ENCODE peak calls at places on chromosomes 13 and 19, in four cellular contexts. C is AG04450, B is fibroblast of mammary gland, F is hepatocyte. N is an unnamed sample.

GRCh38 chr19:6239871-6240676 is 39.7 kb downstream of the MLLT1 start:
- DNase-seq in C (no peak), B (no peak), F (no peak), N (no peak)

GRCh38 chr13:41973247-41973741 is 12.4 kb upstream of the VWA8 start:
- DNase-seq in C (no peak), B (no peak), F (no peak), N (no peak)

GRCh38 chr13:31413531-31413930 is 213.8 kb downstream of the B3GLCT start:
- DNase-seq in F (no peak), C (no peak), B (no peak), N (no peak)

GRCh38 chr19:19327672-19328071 is 7.0 kb downstream of the MAU2 start:
- DNase-seq in C (no peak), F (no peak), B (no peak), N (no peak)

GRCh38 chr19:40229484-40229883 is 3.0 kb upstream of the CCNP start:
- DNase-seq in B (peak), F (no peak), C (no peak), N (no peak)

GRCh38 chr19:21094347-21095025 is 12.5 kb downstream of the ZNF714 start:
- DNase-seq in B (no peak), F (no peak), C (no peak), N (no peak)

GRCh38 chr19:10554760-10555612 is 10.8 kb downstream of the KRI1 start:
- DNase-seq in B (no peak), C (no peak), F (no peak), N (no peak)

GRCh38 chr13:110860986-110861385 is 53.9 kb downstream of the ANKRD10 start:
- DNase-seq in B (no peak), C (no peak), F (no peak), N (no peak)

GRCh38 chr19:50659318-50660082 is 10.3 kb downstream of the C19orf81 start:
- DNase-seq in C (no peak), B (no peak), F (no peak), N (no peak)

GRCh38 chr13:77898097-77898496 is 20.5 kb downstream of the EDNRB start:
- DNase-seq in C (no peak), B (peak), F (no peak), N (peak)

GRCh38 chr19:15293751-15294505 is 38.4 kb downstream of the BRD4 start:
- DNase-seq in C (peak), B (peak), F (no peak), N (no peak)

GRCh38 chr13:97058896-97059295 is 64.6 kb upstream of the OXGR1 start:
- DNase-seq in F (no peak), C (no peak), B (peak), N (no peak)

GRCh38 chr19:13022111-13022858 is 27.0 kb downstream of the NFIX start:
- DNase-seq in B (peak), C (peak), F (no peak), N (no peak)

GRCh38 chr13:52399708-52400107 is 6.3 kb downstream of the THSD1 start:
- DNase-seq in C (no peak), B (peak), F (no peak), N (peak)

GRCh38 chr19:35143231-35143715 is at the start of gene FXYD7:
- DNase-seq in F (no peak), B (no peak), C (no peak), N (no peak)

GRCh38 chr19:52200044-52200443 is 10.2 kb downstream of the PPP2R1A start:
- DNase-seq in F (no peak), C (peak), B (peak), N (peak)

GRCh38 chr13:114063545-114064515 is 68.6 kb downstream of the RASA3 start:
- DNase-seq in C (no peak), B (peak), F (no peak), N (no peak)

GRCh38 chr13:70080030-70080429 is 27.6 kb upstream of the ATXN8OS start:
- DNase-seq in F (no peak), C (no peak), B (no peak), N (no peak)

GRCh38 chr13:51684076-51684475 is 99.8 kb downstream of the WDFY2 start:
- DNase-seq in B (peak), F (no peak), C (no peak), N (peak)

GRCh38 chr19:33032218-33032781 is 32.4 kb downstream of the RHPN2 start:
- DNase-seq in F (peak), B (no peak), C (no peak), N (no peak)

GRCh38 chr13:98098511-98098910 is 44.4 kb upstream of the FARP1 start:
- DNase-seq in C (peak), F (no peak), B (peak), N (no peak)

GRCh38 chr13:49292742-49293498 is 45.2 kb downstream of the CDADC1 start:
- DNase-seq in B (peak), F (peak), C (peak), N (peak)

GRCh38 chr19:41089955-41090354 is 1.7 kb downstream of the CYP2A13 start:
- DNase-seq in B (no peak), F (no peak), C (no peak), N (no peak)

GRCh38 chr19:32233091-32233490 is 112.3 kb upstream of the ZNF507 start:
- DNase-seq in B (no peak), C (no peak), F (no peak), N (no peak)

GRCh38 chr19:55619264-55619663 is 5.1 kb downstream of the ZNF784 start:
- DNase-seq in C (no peak), F (no peak), B (no peak), N (no peak)

GRCh38 chr19:46159418-46159817 is 11.4 kb downstream of the IGFL2 start:
- DNase-seq in B (no peak), F (no peak), C (no peak), N (no peak)

GRCh38 chr13:112063309-112063626 is 3.7 kb upstream of the SOX1 start:
- DNase-seq in C (no peak), F (no peak), B (no peak), N (no peak)

GRCh38 chr19:15544283-15544682 is 36.0 kb downstream of the CYP4F22 start:
- DNase-seq in B (no peak), F (no peak), C (no peak), N (no peak)

GRCh38 chr19:41774515-41774980 is 19.2 kb downstream of the CEACAM6 start:
- DNase-seq in F (peak), B (no peak), C (no peak), N (no peak)

GRCh38 chr19:46784262-46785053 is 3.9 kb downstream of the SLC1A5 start:
- DNase-seq in F (peak), C (peak), B (peak), N (peak)

GRCh38 chr19:53917356-53917755 is 8.3 kb downstream of the CACNG7 start:
- DNase-seq in F (no peak), C (no peak), B (no peak), N (no peak)

GRCh38 chr19:5828661-5829566 is 10.6 kb downstream of the FUT6 start:
- DNase-seq in F (peak), C (no peak), B (no peak), N (peak)

GRCh38 chr13:30145709-30146367 is 161.5 kb downstream of the KATNAL1 start:
- DNase-seq in C (no peak), B (no peak), F (no peak), N (no peak)

GRCh38 chr13:113412440-113412839 is 40.8 kb downstream of the ADPRHL1 start:
- DNase-seq in F (no peak), B (no peak), C (no peak), N (no peak)

GRCh38 chr13:70107125-70107497 is 515 bp upstream of the ATXN8OS start:
- DNase-seq in C (no peak), B (no peak), F (no peak), N (no peak)

GRCh38 chr13:39581177-39581576 is 21.8 kb downstream of the LHFPL6 start:
- DNase-seq in B (no peak), F (no peak), C (no peak), N (no peak)

GRCh38 chr19:4613258-4613751 is 26.0 kb upstream of the TNFAIP8L1 start:
- DNase-seq in C (no peak), B (no peak), F (no peak), N (no peak)

GRCh38 chr13:21243045-21243842 is 66.8 kb downstream of the MRPL57 start:
- DNase-seq in F (no peak), C (no peak), B (no peak), N (no peak)

GRCh38 chr13:21242236-21242635 is 65.8 kb downstream of the MRPL57 start:
- DNase-seq in B (no peak), C (no peak), F (no peak), N (no peak)

GRCh38 chr13:21238267-21238666 is 61.8 kb downstream of the MRPL57 start:
- DNase-seq in F (no peak), C (no peak), B (no peak), N (no peak)

GRCh38 chr13:21240586-21240985 is 64.1 kb downstream of the MRPL57 start:
- DNase-seq in F (no peak), B (peak), C (no peak), N (no peak)

DNA sequence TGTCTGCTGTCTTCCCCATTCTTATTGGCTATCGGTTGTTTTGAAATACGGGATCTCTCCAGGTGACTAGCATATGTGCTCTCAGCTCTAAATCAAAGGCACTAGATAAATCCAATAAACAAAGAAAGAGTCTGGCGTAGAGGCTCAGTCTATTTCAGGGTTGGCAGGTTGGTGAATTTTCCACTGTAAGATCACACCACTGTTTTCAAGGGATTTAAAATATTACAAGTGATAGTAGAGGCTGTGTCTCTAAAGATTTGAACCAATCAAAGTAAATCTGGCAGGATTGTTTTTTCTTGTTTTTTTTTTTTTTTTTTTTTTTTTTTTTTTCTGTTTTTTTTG is 67.4 kb downstream of the MRPL57 start:
- DNase-seq in B (no peak), C (no peak), F (no peak), N (no peak)
- TF ChIP-seq CTCF in B (no peak), C (no peak), F (no peak), N (no peak)

DNA sequence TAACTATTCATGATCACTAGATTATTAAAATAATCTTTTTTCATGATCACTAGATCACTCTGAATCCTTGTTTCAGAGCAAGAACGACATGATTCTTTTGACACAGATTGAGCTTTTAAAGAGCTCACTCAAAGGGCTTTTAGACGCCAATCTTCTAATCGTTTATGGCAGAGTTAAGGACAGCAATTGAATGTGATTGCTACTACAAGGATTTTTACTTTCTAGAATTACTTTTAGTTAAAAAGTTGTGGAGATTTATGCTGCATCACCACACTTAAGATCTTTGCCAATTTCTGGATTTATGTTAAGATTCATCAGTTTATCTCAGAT is 1.3 kb downstream of the EXOSC8 start:
- DNase-seq in F (no peak), C (no peak), B (no peak), N (no peak)
- H3K4me3 ChIP-seq in F (peak), C (peak), B (peak), N (peak)

DNA sequence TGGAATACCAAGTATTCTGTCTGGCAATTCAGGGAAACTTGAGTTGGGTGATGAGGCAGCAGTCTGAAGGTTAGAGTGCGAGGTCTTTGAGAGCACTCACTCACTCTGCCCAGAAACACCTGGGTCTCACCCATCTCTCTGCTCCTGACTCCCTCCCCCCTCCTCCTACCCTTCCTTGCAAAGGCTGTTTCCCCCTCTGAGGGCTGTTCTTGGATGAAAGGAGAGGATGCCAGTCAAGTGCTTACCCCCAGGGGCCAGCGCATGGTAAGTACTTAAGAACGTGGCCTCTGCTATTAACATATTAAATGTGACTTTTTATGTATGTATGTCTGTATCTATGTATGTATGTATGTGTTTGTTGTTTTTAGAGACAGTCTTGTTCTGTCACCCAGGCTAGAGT is 22.5 kb downstream of the SIPA1L3 start:
- DNase-seq in F (no peak), C (no peak), B (no peak), N (no peak)
- TF ChIP-seq CTCF in F (no peak), C (no peak), B (no peak), N (no peak)

DNA sequence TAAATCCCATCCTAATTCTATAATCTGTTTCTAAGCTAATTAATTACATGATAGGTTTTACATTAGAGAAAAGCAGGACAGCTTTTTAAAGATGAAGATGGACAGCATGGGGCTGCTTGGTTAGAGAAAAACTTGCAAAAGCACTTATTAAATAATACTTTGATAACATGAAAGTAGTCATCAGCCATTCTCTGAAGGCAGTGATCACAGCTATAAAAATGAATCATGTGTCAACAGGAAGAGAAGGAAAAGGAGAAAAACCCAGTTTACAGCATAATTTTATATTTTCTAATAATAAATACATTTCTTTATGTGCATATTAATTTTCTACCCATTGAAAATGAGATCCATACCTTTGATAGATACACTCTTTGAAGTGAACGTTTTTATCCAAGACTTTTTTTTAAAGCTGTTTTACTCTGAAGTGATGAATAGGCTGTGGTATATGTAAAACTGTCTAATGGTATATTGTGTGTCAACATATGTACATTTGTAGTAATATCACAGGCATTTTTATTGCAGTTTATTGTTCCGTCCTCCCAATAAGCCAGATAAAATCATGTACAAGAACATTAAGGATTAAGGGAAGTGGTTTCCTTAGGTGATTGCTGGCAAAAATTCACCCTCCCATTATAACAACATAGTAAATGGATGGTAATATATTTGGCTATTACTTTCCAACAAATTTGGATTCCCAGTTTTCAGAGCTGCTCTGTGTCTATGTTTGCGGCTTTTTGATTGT is 1.4 kb upstream of the KLF5 start:
- DNase-seq in C (no peak), B (no peak), F (no peak), N (no peak)
- H3K4me3 ChIP-seq in C (no peak), B (no peak), F (peak), N (no peak)

GRCh38 chr19:43562698-43563241 is 12.6 kb downstream of the XRCC1 start:
- DNase-seq in C (peak), B (peak), F (no peak), N (peak)

GRCh38 chr19:43563816-43564215 is 11.5 kb downstream of the XRCC1 start:
- DNase-seq in B (no peak), F (no peak), C (no peak), N (no peak)

GRCh38 chr19:43561144-43561970 is 14.0 kb downstream of the XRCC1 start:
- DNase-seq in F (no peak), C (no peak), B (no peak), N (no peak)

GRCh38 chr19:43562211-43562697 is 13.1 kb downstream of the XRCC1 start:
- DNase-seq in B (no peak), C (no peak), F (no peak), N (no peak)

DNA sequence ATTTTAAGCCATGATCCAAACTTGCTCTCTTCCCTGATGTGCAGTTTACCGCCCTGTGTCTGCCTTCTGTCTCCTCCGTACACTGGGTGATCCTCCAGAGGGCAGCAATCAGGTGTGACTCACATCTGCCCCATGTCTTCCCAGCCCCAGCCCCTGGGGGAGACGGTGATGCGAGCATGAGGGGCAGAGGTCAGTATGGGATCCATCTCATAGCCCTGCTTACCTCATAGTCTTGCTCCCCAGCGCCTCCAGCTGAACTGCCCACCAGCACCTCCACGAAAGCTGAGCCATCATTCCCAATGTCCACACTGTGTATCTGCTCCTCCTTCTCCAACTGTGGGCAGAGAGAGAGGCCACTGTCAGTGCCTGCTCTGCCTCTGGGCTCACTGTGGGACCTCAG is 14.6 kb downstream of the XRCC1 start:
- DNase-seq in C (no peak), B (peak), F (no peak), N (no peak)
- TF ChIP-seq CTCF in C (no peak), B (peak), F (no peak), N (no peak)

GRCh38 chr19:2610637-2611482 is 91.6 kb downstream of the GNG7 start:
- DNase-seq in C (peak), F (peak), B (peak), N (peak)
- H3K4me3 ChIP-seq in C (peak), F (no peak), B (peak), N (peak)

GRCh38 chr13:24539500-24540165 is 27.1 kb upstream of the PARP4 start:
- DNase-seq in F (no peak), C (no peak), B (no peak), N (no peak)

GRCh38 chr13:24541127-24541475 is 28.5 kb upstream of the PARP4 start:
- DNase-seq in F (no peak), B (no peak), C (no peak), N (no peak)

DNA sequence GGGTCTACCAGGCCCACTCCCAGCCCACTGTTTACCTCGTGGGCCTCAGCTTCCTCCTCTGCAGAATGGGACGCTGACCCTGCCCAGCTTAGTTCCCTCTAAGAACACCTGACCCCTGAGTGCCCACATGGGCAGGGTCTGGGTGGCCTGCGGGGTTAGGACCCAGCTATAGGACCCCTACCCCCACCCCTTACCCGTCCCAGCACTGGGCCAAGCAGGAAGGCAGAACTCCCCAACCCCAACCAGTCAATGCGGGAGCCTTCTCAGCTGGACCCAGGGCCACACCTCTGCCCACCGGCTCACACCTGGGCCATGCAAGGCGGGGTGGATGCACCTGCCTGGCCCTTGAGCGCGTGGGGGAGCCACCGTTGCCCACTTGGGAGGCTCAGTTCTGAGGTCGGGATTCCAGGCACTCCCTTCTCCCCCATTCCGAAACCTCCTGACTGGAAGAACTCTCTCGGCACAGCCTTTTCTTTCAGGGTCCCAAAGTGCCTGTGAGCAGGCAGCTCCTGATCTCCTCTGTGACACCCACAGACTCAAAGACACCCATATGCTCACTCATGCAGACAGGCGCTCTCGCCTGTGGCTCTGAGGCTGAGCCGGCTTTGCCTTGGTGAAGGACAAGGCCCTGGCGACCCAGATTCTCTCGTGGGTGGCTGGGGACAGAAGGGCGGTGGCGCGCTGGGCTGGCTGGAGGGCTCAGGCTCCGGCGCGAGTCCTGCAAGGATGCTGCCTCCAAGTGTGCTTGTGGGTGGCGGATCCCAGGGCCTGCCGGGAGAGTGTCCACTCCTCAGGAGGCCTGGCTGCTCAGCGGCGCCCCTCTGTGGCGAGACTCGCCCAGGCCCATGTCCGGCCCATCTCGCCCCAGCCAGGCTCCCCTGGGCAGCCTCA is 27.9 kb upstream of the PARP4 start:
- DNase-seq in F (peak), C (no peak), B (peak), N (peak)
- TF ChIP-seq CTCF in F (peak), C (peak), B (peak), N (peak)

GRCh38 chr19:1852294-1852646 is 4.0 kb upstream of the REXO1 start:
- DNase-seq in C (no peak), B (no peak), F (no peak), N (no peak)
- H3K4me3 ChIP-seq in C (no peak), B (no peak), F (no peak), N (no peak)